ENCODE peak calls at places on chromosomes 3 and 15, in five cellular contexts. D is cardiac muscle cell, H is hepatocyte, P is choroid plexus epithelial cell, G is HCT116. O is an unnamed sample.

GRCh38 chr3:114660808-114661207 is 367.0 kb downstream of the TIGIT start:
- DNase-seq in D (no peak), H (no peak), G (no peak), P (no peak), O (no peak)

GRCh38 chr15:42832577-42832976 is 88.0 kb downstream of the TTBK2 start:
- DNase-seq in G (peak; percentile 70), P (peak; percentile 87), H (peak; percentile 29), D (peak; percentile 79), O (peak; percentile 93)

GRCh38 chr15:49815506-49815905 is 194.7 kb downstream of the DTWD1 start:
- DNase-seq in P (no peak), G (no peak), D (peak; percentile 32), H (no peak), O (no peak)

GRCh38 chr3:127409421-127410136 is 121.7 kb upstream of the PRR20G start:
- DNase-seq in H (no peak), D (no peak), G (no peak), P (no peak), O (no peak)

GRCh38 chr15:66850078-66850991 is 148.3 kb downstream of the SMAD6 start:
- DNase-seq in H (peak; percentile 64), P (no peak), D (peak; percentile 41), G (no peak), O (no peak)

GRCh38 chr3:157586293-157586692 is 83.1 kb upstream of the VEPH1 start:
- DNase-seq in G (no peak), D (no peak), P (no peak), H (no peak), O (no peak)

GRCh38 chr3:99783009-99783573 is 34.6 kb upstream of the CMSS1 start:
- DNase-seq in H (no peak), G (no peak), D (peak; percentile 89), P (peak; percentile 92), O (peak; percentile 84)

GRCh38 chr15:73598540-73599195 is 34.5 kb downstream of the NPTN start:
- DNase-seq in D (peak; percentile 64), G (no peak), H (no peak), P (peak; percentile 33), O (peak; percentile 43)

GRCh38 chr3:126128504-126129407 is 44.8 kb upstream of the SLC41A3 start:
- DNase-seq in G (no peak), P (no peak), D (no peak), H (no peak), O (no peak)

GRCh38 chr3:42701371-42702065 is 1.1 kb downstream of the HHATL start:
- DNase-seq in D (peak; percentile 49), G (no peak), P (peak; percentile 23), H (peak; percentile 76), O (peak; percentile 42)

GRCh38 chr3:188925376-188925775 is 246.4 kb upstream of the TPRG1 start:
- DNase-seq in H (no peak), D (no peak), P (no peak), G (no peak), O (no peak)

GRCh38 chr3:103926936-103927335 is 1439.8 kb upstream of the ALCAM start:
- DNase-seq in D (no peak), H (no peak), P (no peak), G (no peak), O (no peak)

GRCh38 chr3:135694142-135694541 is 271.4 kb upstream of the PPP2R3A start:
- DNase-seq in D (no peak), G (no peak), P (no peak), H (no peak), O (no peak)

GRCh38 chr15:70530906-70531305 is 232.5 kb downstream of the UACA start:
- DNase-seq in D (no peak), P (no peak), H (no peak), G (no peak), O (no peak)

GRCh38 chr3:111979689-111980025 is 831 bp downstream of the ABHD10 start:
- DNase-seq in G (no peak), P (peak; percentile 32), D (no peak), H (no peak), O (no peak)

GRCh38 chr3:197365621-197366020 is 67.2 kb upstream of the DLG1 start:
- DNase-seq in G (no peak), H (no peak), P (no peak), D (no peak), O (peak; percentile 10)

GRCh38 chr15:78811124-78811824 is at the start of gene ADAMTS7:
- DNase-seq in H (peak; percentile 88), G (peak; percentile 46), D (peak; percentile 88), P (peak; percentile 76), O (peak; percentile 71)

GRCh38 chr15:62758952-62759349 is 283.6 kb upstream of the TPM1 start:
- DNase-seq in H (no peak), P (no peak), G (no peak), D (no peak), O (no peak)

GRCh38 chr15:38670142-38671002 is 105.8 kb upstream of the RASGRP1 start:
- DNase-seq in D (no peak), H (no peak), G (no peak), P (no peak), O (no peak)

GRCh38 chr3:33063651-33064051 is 33.3 kb downstream of the GLB1 start:
- DNase-seq in H (peak; percentile 34), G (no peak), P (peak; percentile 28), D (peak; percentile 19), O (peak; percentile 21)

DNA sequence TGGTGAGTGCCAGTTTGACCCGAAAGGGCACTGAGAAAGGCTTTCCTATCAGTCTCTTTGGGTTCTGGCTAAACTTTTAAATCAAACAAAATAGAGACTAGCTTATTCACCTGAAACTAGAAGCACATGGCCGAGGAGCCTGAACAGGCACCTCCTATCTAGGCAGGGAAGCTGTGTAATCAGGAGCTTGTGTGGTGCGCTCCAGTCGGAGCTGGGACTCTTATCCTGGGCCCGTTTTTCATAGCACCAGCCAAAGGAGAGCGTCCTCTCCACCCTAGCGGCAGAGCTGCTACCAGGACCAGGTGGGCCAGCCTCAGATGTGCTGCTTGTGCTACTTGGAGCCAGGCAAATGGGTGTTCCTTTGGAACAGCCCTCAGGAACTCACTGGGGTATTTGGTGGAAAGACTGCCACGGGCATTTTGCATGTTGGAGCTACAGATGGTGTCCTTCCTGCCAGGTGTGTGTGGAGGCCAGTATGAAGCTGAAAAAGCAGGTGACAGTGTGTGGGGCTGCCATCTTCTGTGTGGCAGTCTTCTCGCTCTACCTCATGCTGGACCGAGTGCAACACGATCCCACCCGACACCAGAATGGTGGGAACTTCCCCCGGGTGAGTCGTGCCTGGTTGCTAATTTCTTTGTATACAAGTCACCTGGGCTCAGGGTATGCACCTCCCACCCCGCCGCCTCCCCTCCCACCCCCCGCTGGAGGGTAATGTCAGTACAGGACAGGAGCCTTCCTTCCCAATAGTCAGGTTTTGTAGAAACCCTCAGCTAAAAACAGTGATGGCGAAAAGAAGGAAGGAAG is 833 bp downstream of the MAN2A2 start:
- DNase-seq in G (no peak), D (no peak), H (peak; percentile 54), P (peak; percentile 13), O (no peak)
- TF ChIP-seq CTCF in G (peak; percentile 11), D (no peak), H (no peak), P (no peak), O (no peak)

DNA sequence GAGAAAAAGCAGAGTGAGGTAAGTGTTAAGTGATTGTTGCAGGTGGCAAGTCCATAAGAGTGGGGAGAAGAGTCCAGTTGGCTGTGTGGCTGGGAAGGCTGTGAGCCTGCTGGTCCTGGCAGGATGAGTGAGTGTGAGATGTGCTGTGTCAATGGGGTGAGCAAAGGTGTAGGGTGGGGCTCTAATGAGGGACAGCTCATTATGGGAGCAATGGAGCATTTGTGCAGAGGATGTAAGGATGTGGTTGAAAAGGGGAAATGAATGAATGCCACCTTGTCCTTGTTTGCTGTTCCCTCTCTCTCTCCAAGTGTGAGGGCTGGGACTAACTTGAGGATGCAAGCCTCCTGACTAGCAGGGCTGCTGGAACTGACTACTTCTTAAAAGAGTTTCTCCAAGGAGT is 145.3 kb upstream of the ROPN1 start:
- DNase-seq in G (no peak), P (no peak), H (no peak), D (no peak), O (no peak)
- H3K4me3 ChIP-seq in G (no peak overlapping the region), P (no peak overlapping the region), H (no peak overlapping the region), D (no peak overlapping the region), O (no peak overlapping the region)

DNA sequence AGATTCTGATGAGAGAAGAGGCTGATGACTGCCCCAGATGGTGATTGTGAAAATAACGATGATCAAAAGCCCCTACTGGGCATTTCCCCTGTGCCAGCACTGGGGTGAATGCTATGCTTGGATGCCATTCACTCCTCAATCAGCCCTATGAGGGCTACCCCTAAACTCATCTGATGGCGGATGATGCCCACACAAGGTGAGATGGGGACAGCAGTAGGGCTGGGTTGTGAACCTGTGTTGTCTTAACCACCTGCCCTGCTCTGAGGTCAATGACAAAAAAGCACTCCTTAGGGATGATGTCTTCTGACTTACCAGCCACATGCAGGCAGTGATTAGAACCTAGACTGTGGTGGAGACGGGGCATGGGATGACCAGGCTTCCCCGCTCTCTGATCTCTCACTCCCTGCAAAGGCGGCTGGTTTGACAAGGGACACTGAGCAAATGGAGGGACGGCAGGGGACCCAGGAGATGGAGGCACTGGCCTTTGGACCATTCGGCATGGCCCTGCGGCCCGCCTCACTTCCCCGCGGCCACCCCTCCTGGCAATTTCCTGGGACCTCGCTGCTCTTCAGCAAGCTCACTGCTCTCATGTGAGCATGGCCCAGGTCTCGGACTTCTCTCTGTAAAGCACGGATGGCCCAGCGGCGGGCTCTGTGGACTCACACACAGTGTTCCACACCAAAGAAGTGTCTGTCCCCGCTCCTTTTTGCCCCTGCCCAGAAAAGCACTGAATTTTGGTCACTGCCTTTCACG is 251.4 kb upstream of the LYSMD4 start:
- DNase-seq in D (no peak), P (no peak), H (no peak), G (no peak), O (no peak)
- TF ChIP-seq CTCF in D (no peak), P (no peak), H (no peak), G (no peak), O (no peak)

DNA sequence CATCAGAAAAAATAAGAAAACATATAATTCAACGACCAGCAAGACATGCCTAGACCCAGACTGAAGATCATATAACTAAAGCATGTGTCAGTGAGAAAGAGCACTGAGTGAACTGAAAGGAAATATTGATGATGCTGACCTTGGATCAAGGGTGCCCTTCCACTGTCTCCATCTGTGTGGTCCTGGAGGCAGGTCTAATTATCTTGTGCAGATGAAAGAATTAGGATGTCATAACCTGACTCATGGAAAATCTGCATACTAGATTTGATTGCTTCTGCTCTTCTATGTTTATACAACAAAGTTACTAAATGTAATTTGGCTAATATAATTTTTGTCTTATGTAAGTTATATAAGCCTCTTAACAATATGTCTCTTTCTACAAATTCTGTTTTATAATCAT is 264.6 kb upstream of the TGFBR2 start:
- DNase-seq in H (no peak), D (no peak), G (no peak), P (no peak), O (no peak)
- H3K4me3 ChIP-seq in H (no peak overlapping the region), D (no peak overlapping the region), G (no peak overlapping the region), P (no peak overlapping the region), O (no peak overlapping the region)

GRCh38 chr3:133821767-133822638 is 16.4 kb downstream of the SRPRB start:
- DNase-seq in G (peak; percentile 55), H (peak; percentile 46), D (peak; percentile 70), P (peak; percentile 70), O (peak; percentile 67)
- TF ChIP-seq CTCF in G (peak; percentile 51), H (peak; percentile 17), D (no peak), P (no peak), O (no peak)